ENCODE peak calls at places on chromosomes 7 and 10, in four cellular contexts. U is HCT116, H is K562, O is HepG2. Z is an unnamed sample.
A peak's percentile ranks its signal among the peaks of the same experiment; 100 is the strongest.

GRCh38 chr7:149883452-149883861 is 9.7 kb downstream of the ATP6V0E2 start:
- DNase-seq in U (peak; percentile 37), H (peak; percentile 85), O (peak; percentile 41), Z (peak; percentile 82)

GRCh38 chr10:111076682-111077661 is at the start of gene ADRA2A:
- DNase-seq in U (no peak), H (no peak), O (no peak), Z (peak; percentile 84)

GRCh38 chr7:100897111-100897608 is 1.5 kb upstream of the ACHE start:
- DNase-seq in U (no peak), H (peak; percentile 80), O (no peak), Z (peak; percentile 87)

GRCh38 chr7:76428868-76429805 is 4.4 kb downstream of the ZP3 start:
- DNase-seq in U (no peak), H (peak; percentile 41), O (no peak), Z (no peak)

GRCh38 chr7:130893441-130893894 is 159.5 kb upstream of the KLF14 start:
- DNase-seq in U (no peak), H (no peak), O (peak; percentile 27), Z (no peak)

GRCh38 chr7:73633323-73633722 is 9.0 kb upstream of the MLXIPL start:
- DNase-seq in U (no peak), H (no peak), O (no peak), Z (no peak)

GRCh38 chr10:96622330-96622729 is 35.5 kb upstream of the TM9SF3 start:
- DNase-seq in U (no peak), H (peak; percentile 88), O (no peak), Z (no peak)

GRCh38 chr10:470339-471003 is 219.0 kb downstream of the DIP2C start:
- DNase-seq in U (no peak), H (peak; percentile 9), O (no peak), Z (no peak)

GRCh38 chr7:14016950-14017349 is 27.5 kb upstream of the ETV1 start:
- DNase-seq in U (no peak), H (no peak), O (no peak), Z (no peak)

GRCh38 chr7:21071570-21071969 is 284.9 kb upstream of the SP8 start:
- DNase-seq in U (no peak), H (no peak), O (no peak), Z (no peak)

GRCh38 chr7:92835851-92836488 is 403 bp downstream of the CDK6 start:
- DNase-seq in U (no peak), H (peak; percentile 73), O (peak; percentile 7), Z (peak; percentile 49)

GRCh38 chr7:127504715-127505114 is 80.7 kb downstream of the GCC1 start:
- DNase-seq in U (no peak), H (peak; percentile 65), O (peak; percentile 22), Z (peak; percentile 42)

GRCh38 chr7:2019693-2020511 is 212.8 kb downstream of the MAD1L1 start:
- DNase-seq in U (no peak), H (peak; percentile 92), O (no peak), Z (peak; percentile 48)

GRCh38 chr10:116109881-116110280 is 163.1 kb downstream of the GFRA1 start:
- DNase-seq in U (no peak), H (no peak), O (no peak), Z (no peak)

GRCh38 chr7:102251531-102252372 is 34.9 kb upstream of the SH2B2 start:
- DNase-seq in U (no peak), H (no peak), O (no peak), Z (peak; percentile 75)

GRCh38 chr7:3408814-3409595 is 108.0 kb downstream of the SDK1 start:
- DNase-seq in U (no peak), H (no peak), O (no peak), Z (no peak)

GRCh38 chr7:142385528-142386340 is 127.9 kb upstream of the PRSS58 start:
- DNase-seq in U (peak; percentile 72), H (peak; percentile 79), O (peak; percentile 32), Z (peak; percentile 62)

GRCh38 chr7:130814753-130815152 is 80.7 kb upstream of the KLF14 start:
- DNase-seq in U (peak; percentile 26), H (peak; percentile 37), O (no peak), Z (no peak)

GRCh38 chr7:3942778-3943177 is 641.7 kb downstream of the SDK1 start:
- DNase-seq in U (no peak), H (no peak), O (no peak), Z (no peak)

GRCh38 chr10:27242951-27243551 is 2.5 kb upstream of the ACBD5 start:
- DNase-seq in U (peak; percentile 65), H (peak; percentile 61), O (peak; percentile 61), Z (peak; percentile 72)

GRCh38 chr7:112994666-112995065 is 92.0 kb downstream of the GPR85 start:
- DNase-seq in U (no peak), H (no peak), O (no peak), Z (no peak)

GRCh38 chr7:150340024-150340749 is 1.2 kb downstream of the RARRES2 start:
- DNase-seq in U (no peak), H (no peak), O (peak; percentile 56), Z (no peak)

GRCh38 chr7:133502498-133502897 is 249.6 kb downstream of the EXOC4 start:
- DNase-seq in U (no peak), H (peak; percentile 21), O (no peak), Z (no peak)

GRCh38 chr10:103451091-103451801 is 924 bp downstream of the CALHM2 start:
- DNase-seq in U (peak; percentile 73), H (peak; percentile 12), O (no peak), Z (peak; percentile 85)

GRCh38 chr7:156002362-156003001 is 190.2 kb upstream of the SHH start:
- DNase-seq in U (no peak), H (no peak), O (no peak), Z (no peak)

GRCh38 chr10:24303522-24304310 is 94.8 kb downstream of the KIAA1217 start:
- DNase-seq in U (no peak), H (no peak), O (no peak), Z (no peak)

GRCh38 chr10:80473692-80474596 is 19.8 kb downstream of the TSPAN14 start:
- DNase-seq in U (no peak), H (no peak), O (no peak), Z (no peak)

GRCh38 chr10:80473096-80473657 is 19.1 kb downstream of the TSPAN14 start:
- DNase-seq in U (no peak), H (no peak), O (no peak), Z (no peak)

GRCh38 chr10:80474920-80475319 is 20.8 kb downstream of the TSPAN14 start:
- DNase-seq in U (no peak), H (no peak), O (no peak), Z (no peak)

GRCh38 chr10:80472234-80473095 is 18.4 kb downstream of the TSPAN14 start:
- DNase-seq in U (no peak), H (no peak), O (no peak), Z (no peak)

DNA sequence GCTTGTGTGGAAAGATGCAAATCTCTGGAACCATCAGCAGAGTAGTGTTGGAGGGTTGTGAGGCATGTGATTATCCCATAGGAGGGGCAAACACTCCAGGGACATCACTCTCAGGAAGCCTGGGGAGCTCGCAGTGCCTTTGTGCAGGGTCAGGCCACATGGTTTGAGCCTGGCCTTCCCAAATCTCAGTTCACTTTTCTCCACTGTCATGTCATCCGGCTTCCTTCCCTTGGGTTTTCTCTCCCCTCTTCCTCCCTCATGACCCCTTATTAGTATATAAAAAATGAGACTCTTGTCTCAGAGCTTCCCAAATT is 20.4 kb downstream of the TSPAN14 start:
- DNase-seq in U (no peak), H (no peak), O (no peak), Z (no peak)
- H3K4me1 ChIP-seq in U (peaks cover 49% of the 10 kb centered on the region), H (peaks cover 13% of the 10 kb centered on the region), O (peaks cover 59% of the 10 kb centered on the region), Z (peaks cover 3% of the 10 kb centered on the region)

GRCh38 chr7:47451851-47452205 is 130.1 kb downstream of the TNS3 start:
- DNase-seq in U (no peak), H (no peak), O (no peak), Z (no peak)
- H2AFZ ChIP-seq in U (no peak overlapping the region), H (no peak overlapping the region), O (no peak overlapping the region), Z (no peak overlapping the region)

GRCh38 chr10:101780818-101781654 is 2.2 kb downstream of the NPM3 start:
- DNase-seq in U (peak; percentile 55), H (peak; percentile 74), O (peak; percentile 35), Z (peak; percentile 94)

GRCh38 chr10:101780187-101780817 is 2.9 kb downstream of the NPM3 start:
- DNase-seq in U (no peak), H (no peak), O (no peak), Z (peak; percentile 30)

GRCh38 chr10:101778781-101779543 is 3.0 kb upstream of the FGF8 start:
- DNase-seq in U (no peak), H (peak; percentile 30), O (no peak), Z (peak; percentile 34)

GRCh38 chr10:101778151-101778780 is 2.4 kb upstream of the FGF8 start:
- DNase-seq in U (no peak), H (no peak), O (no peak), Z (peak; percentile 23)

GRCh38 chr10:101779544-101780186 is 3.6 kb downstream of the NPM3 start:
- DNase-seq in U (peak; percentile 36), H (no peak), O (no peak), Z (peak; percentile 51)
- TF ChIP-seq ZBTB33 in U (no peak), H (peak; percentile 99), O (peak; percentile 96), Z (no peak)

GRCh38 chr10:57917019-57917418 is 350.7 kb downstream of the IPMK start:
- DNase-seq in U (no peak), H (no peak), O (no peak), Z (peak; percentile 1)
- H3K4me1 ChIP-seq in U (no peaks in the 10 kb centered on the region), H (no peaks in the 10 kb centered on the region), O (no peaks in the 10 kb centered on the region), Z (no peaks in the 10 kb centered on the region)

GRCh38 chr10:47033541-47034270 is 122.5 kb downstream of the PTPN20 start:
- DNase-seq in U (no peak), H (no peak), O (no peak), Z (no peak)

GRCh38 chr10:47030191-47030698 is 119.0 kb downstream of the PTPN20 start:
- DNase-seq in U (no peak), H (no peak), O (no peak), Z (no peak)

GRCh38 chr10:47033081-47033480 is 121.9 kb downstream of the PTPN20 start:
- DNase-seq in U (no peak), H (no peak), O (no peak), Z (no peak)

GRCh38 chr10:47031251-47031952 is 120.2 kb downstream of the PTPN20 start:
- DNase-seq in U (peak; percentile 23), H (peak; percentile 68), O (no peak), Z (no peak)

GRCh38 chr10:47031953-47032465 is 120.8 kb downstream of the PTPN20 start:
- DNase-seq in U (no peak), H (no peak), O (no peak), Z (no peak)
- H2AFZ ChIP-seq in U (no peak overlapping the region), H (no peak overlapping the region), O (no peak overlapping the region), Z (no peak overlapping the region)

DNA sequence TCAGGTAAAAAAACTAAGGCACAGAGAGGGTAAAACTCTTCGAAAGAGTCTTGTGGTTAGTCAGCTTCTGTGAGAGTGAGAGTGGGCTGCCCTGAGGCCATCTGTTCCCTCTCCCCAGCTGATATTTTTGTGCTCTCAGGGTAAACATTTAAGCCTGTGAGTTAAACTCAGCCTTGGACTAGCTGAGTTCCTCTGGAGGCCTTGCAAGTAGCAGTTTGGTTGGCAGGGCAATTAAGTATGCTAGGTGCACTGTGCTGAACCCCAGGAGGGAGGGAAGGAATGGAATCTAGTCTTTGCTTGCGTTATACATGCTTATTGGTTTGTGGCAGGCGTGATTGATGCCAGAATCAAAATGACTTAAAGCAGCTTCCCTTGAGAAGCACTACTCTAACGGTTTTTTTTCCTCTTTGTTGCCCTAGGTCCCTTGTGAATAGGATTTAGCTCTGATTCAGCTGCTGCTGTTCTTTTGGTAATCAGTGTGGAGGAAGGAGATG is 140.2 kb downstream of the AUTS2 start:
- DNase-seq in U (no peak), H (no peak), O (no peak), Z (no peak)
- TF ChIP-seq ZBTB33 in U (no peak), H (no peak), O (no peak), Z (no peak)